ENCODE peak calls at places on chromosomes 16 and 17, in eight cellular contexts. One of them, this sample, is unnamed.

GRCh38 chr17:26773189-26774188 is 520.4 kb upstream of the WSB1 start:
- DNase-seq in A549: no peak
- DNase-seq in heart left ventricle: no peak
- DNase-seq in body of pancreas: no peak
- DNase-seq in tibial nerve: no peak
- DNase-seq in prostate gland: no peak
- DNase-seq in adrenal gland: no peak
- DNase-seq in testis: no peak
- DNase-seq in this sample: no peak

GRCh38 chr16:46607529-46607928 is 13.7 kb downstream of the SHCBP1 start:
- DNase-seq in A549: peak; percentile 57
- DNase-seq in heart left ventricle: no peak
- DNase-seq in body of pancreas: no peak
- DNase-seq in tibial nerve: no peak
- DNase-seq in prostate gland: no peak
- DNase-seq in adrenal gland: no peak
- DNase-seq in testis: no peak
- DNase-seq in this sample: no peak

GRCh38 chr16:13262270-13263090 is 361.1 kb downstream of the SHISA9 start:
- DNase-seq in A549: no peak
- DNase-seq in heart left ventricle: no peak
- DNase-seq in body of pancreas: no peak
- DNase-seq in tibial nerve: no peak
- DNase-seq in prostate gland: no peak
- DNase-seq in adrenal gland: no peak
- DNase-seq in testis: no peak
- DNase-seq in this sample: no peak

GRCh38 chr16:56828641-56829040 is 36.4 kb upstream of the SLC12A3 start:
- DNase-seq in A549: no peak
- DNase-seq in heart left ventricle: no peak
- DNase-seq in body of pancreas: no peak
- DNase-seq in tibial nerve: no peak
- DNase-seq in prostate gland: no peak
- DNase-seq in adrenal gland: no peak
- DNase-seq in testis: no peak
- DNase-seq in this sample: no peak

GRCh38 chr17:43468746-43469544 is 14.8 kb upstream of the DHX8 start:
- DNase-seq in A549: peak; percentile 73
- DNase-seq in heart left ventricle: no peak
- DNase-seq in body of pancreas: no peak
- DNase-seq in tibial nerve: no peak
- DNase-seq in prostate gland: no peak
- DNase-seq in adrenal gland: no peak
- DNase-seq in testis: no peak
- DNase-seq in this sample: no peak

GRCh38 chr17:81711814-81712467 is at the start of gene SLC25A10:
- DNase-seq in A549: peak; percentile 87
- DNase-seq in heart left ventricle: peak; percentile 86
- DNase-seq in body of pancreas: peak; percentile 95
- DNase-seq in tibial nerve: peak; percentile 44
- DNase-seq in prostate gland: peak; percentile 49
- DNase-seq in adrenal gland: peak; percentile 90
- DNase-seq in testis: peak; percentile 70
- DNase-seq in this sample: peak; percentile 67

GRCh38 chr16:9115277-9115676 is 23.8 kb downstream of the HAPSTR1 start:
- DNase-seq in A549: no peak
- DNase-seq in heart left ventricle: no peak
- DNase-seq in body of pancreas: no peak
- DNase-seq in tibial nerve: no peak
- DNase-seq in prostate gland: no peak
- DNase-seq in adrenal gland: no peak
- DNase-seq in testis: no peak
- DNase-seq in this sample: no peak

GRCh38 chr17:65848751-65849150 is 287.3 kb upstream of the AXIN2 start:
- DNase-seq in A549: no peak
- DNase-seq in heart left ventricle: no peak
- DNase-seq in body of pancreas: no peak
- DNase-seq in tibial nerve: no peak
- DNase-seq in prostate gland: no peak
- DNase-seq in adrenal gland: no peak
- DNase-seq in testis: no peak
- DNase-seq in this sample: no peak

GRCh38 chr16:61500851-61501250 is 535.4 kb downstream of the CDH8 start:
- DNase-seq in A549: no peak
- DNase-seq in heart left ventricle: no peak
- DNase-seq in body of pancreas: no peak
- DNase-seq in tibial nerve: no peak
- DNase-seq in prostate gland: no peak
- DNase-seq in adrenal gland: no peak
- DNase-seq in testis: no peak
- DNase-seq in this sample: no peak

GRCh38 chr16:54431041-54431996 is 144.7 kb upstream of the IRX3 start:
- DNase-seq in A549: no peak
- DNase-seq in heart left ventricle: no peak
- DNase-seq in body of pancreas: no peak
- DNase-seq in tibial nerve: no peak
- DNase-seq in prostate gland: no peak
- DNase-seq in adrenal gland: no peak
- DNase-seq in testis: no peak
- DNase-seq in this sample: no peak

GRCh38 chr16:379183-379960 is 2.4 kb downstream of the PGAP6 start:
- DNase-seq in A549: no peak
- DNase-seq in heart left ventricle: peak; percentile 46
- DNase-seq in body of pancreas: peak; percentile 97
- DNase-seq in tibial nerve: no peak
- DNase-seq in prostate gland: peak; percentile 86
- DNase-seq in adrenal gland: no peak
- DNase-seq in testis: no peak
- DNase-seq in this sample: no peak

GRCh38 chr16:380837-381787 is 666 bp downstream of the PGAP6 start:
- DNase-seq in A549: no peak
- DNase-seq in heart left ventricle: peak; percentile 76
- DNase-seq in body of pancreas: peak; percentile 43
- DNase-seq in tibial nerve: no peak
- DNase-seq in prostate gland: no peak
- DNase-seq in adrenal gland: no peak
- DNase-seq in testis: no peak
- DNase-seq in this sample: no peak

GRCh38 chr16:383326-384020 is 1.7 kb upstream of the PGAP6 start:
- DNase-seq in A549: no peak
- DNase-seq in heart left ventricle: no peak
- DNase-seq in body of pancreas: peak; percentile 90
- DNase-seq in tibial nerve: no peak
- DNase-seq in prostate gland: peak; percentile 76
- DNase-seq in adrenal gland: peak; percentile 82
- DNase-seq in testis: no peak
- DNase-seq in this sample: no peak

GRCh38 chr16:379961-380836 is 1.6 kb downstream of the PGAP6 start:
- DNase-seq in A549: no peak
- DNase-seq in heart left ventricle: no peak
- DNase-seq in body of pancreas: no peak
- DNase-seq in tibial nerve: no peak
- DNase-seq in prostate gland: no peak
- DNase-seq in adrenal gland: no peak
- DNase-seq in testis: no peak
- DNase-seq in this sample: no peak

DNA sequence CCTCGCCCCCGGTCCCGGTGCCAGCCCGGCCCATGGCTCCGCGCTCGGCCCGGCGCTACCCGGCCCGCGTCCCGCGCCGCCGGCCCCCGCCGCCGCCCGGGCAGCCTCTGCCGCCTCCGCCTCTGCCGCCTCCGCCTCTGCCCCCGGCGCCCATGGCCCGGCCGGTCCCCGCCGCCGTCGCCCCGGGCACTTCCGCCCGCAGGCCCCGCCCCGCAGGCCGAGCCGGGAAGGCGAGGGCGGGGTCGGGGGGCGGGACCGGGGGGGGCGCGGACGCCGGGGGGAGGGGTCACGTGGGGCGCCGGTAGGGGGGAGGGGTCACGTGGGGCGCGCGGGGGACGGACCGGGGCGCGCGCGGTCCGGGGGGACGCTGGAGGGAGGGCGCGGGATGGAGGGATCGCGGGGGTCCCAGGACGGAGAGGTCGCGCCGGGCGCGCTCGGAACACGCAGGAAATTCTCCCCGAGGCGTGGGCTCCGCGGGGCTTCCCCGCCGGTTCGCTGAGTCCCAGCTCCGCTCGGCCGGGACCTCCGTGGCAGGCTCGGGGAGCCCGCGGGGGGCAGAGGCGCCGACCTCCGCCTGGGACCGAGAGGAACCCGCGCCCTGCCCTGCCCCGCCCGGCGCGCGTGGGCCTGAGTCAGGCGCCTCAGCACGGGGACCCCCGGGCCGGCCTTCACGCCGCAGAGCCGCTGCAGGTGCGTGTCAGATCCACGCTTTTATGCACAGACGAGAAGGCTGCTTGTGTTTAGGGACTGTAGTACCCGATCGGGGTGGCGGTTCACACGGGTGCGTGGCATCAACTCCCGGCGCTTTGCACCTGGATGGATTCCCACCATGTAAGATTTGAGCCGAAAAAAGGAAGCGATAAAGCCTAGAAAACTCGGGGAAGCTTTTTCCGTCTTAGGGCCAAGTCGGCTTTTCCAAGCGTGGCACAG is at the start of gene PGAP6:
- DNase-seq in A549: no peak
- DNase-seq in heart left ventricle: peak; percentile 84
- DNase-seq in body of pancreas: peak; percentile 68
- DNase-seq in tibial nerve: peak; percentile 64
- DNase-seq in prostate gland: peak; percentile 67
- DNase-seq in adrenal gland: peak; percentile 74
- DNase-seq in testis: peak; percentile 67
- DNase-seq in this sample: peak; percentile 54
- TF ChIP-seq POLR2A in A549: peak; percentile 47
- TF ChIP-seq POLR2A in heart left ventricle: peak; percentile 62
- TF ChIP-seq POLR2A in body of pancreas: peak; percentile 65
- TF ChIP-seq POLR2A in tibial nerve: peak; percentile 34
- TF ChIP-seq POLR2A in prostate gland: peak; percentile 55
- TF ChIP-seq POLR2A in adrenal gland: peak; percentile 27
- TF ChIP-seq POLR2A in testis: no peak
- TF ChIP-seq POLR2A in this sample: no peak

DNA sequence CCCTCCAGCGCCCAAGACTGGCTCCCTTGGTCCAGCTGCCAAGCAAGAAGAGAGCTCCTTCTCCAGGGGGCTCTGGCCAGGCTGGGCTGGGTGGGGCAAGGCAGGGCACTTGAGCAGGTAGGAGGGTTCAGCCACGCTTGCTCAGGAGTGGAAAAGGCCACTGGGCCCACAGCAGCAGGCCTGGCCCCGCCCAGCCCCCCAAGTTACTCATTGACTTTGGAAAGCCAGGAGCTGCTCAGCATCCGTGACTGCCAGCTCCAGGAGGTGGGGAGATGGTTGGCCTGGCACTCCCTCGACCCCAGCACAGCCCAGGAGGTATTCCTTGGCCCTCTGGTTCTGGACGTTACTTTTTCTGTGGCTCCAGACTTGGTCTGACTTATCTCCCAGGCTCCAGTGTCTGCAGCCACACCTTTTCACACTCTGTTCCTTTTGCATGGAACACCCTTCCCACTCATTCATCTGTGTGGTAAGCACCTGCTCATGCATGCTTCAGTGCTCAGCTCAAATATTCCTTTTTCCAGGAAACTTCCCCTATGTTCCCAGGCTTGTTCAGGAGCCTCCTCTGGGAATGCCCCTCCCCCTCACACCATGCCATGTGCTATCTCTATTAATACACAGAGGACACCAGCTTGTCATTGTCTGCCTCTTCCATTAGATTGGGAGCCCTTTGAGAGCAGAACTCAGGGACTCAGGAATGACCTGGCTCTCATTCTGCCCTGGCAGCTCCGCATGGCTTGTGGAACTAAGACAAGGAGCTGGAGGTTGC is at the start of gene CDH16:
- DNase-seq in A549: no peak
- DNase-seq in heart left ventricle: no peak
- DNase-seq in body of pancreas: no peak
- DNase-seq in tibial nerve: no peak
- DNase-seq in prostate gland: no peak
- DNase-seq in adrenal gland: no peak
- DNase-seq in testis: no peak
- DNase-seq in this sample: no peak
- H3K4me1 ChIP-seq in A549: peaks cover 9% of the 10 kb centered on the region
- H3K4me1 ChIP-seq in heart left ventricle: peaks cover 18% of the 10 kb centered on the region
- H3K4me1 ChIP-seq in body of pancreas: no peaks in the 10 kb centered on the region
- H3K4me1 ChIP-seq in tibial nerve: no peaks in the 10 kb centered on the region
- H3K4me1 ChIP-seq in prostate gland: no peaks in the 10 kb centered on the region
- H3K4me1 ChIP-seq in adrenal gland: peaks cover 4% of the 10 kb centered on the region
- H3K4me1 ChIP-seq in testis: peaks cover 27% of the 10 kb centered on the region
- H3K4me1 ChIP-seq in this sample: no peaks in the 10 kb centered on the region

DNA sequence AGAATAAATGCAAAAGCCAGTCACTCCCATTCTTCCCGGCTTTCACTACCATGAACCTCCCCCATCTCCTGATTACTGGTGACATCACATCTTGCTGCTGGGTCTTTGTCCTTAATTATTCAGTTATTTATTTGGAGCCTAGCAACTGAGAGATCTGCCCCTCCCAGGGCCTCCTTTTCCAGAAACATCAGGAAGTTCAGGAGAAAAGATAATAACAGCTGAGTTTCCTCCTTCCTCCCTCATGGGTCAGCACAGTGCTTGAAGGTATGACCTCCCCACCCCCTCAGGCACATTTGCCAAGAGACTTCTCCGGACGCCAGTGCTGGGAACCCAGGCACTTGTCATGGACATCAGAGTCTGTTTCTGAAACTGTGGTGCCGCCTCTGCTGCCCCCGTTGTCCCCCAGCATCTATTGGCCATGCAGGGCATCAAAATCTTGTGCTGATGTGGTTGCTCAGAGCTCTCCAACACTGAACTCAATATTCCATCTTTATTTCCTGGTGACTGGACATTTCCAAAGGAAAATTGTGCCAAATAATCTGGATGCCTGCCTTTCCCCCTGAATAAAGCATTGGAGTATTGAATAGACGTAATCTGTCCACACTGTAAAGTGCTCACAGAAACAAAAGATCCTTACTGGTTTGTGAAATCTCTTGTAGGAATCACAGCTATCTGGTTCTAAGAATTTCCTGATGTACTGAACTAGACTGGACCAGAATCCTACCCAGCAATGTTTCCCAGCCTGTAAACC is 71.8 kb downstream of the ZNF18 start:
- DNase-seq in A549: no peak
- DNase-seq in heart left ventricle: no peak
- DNase-seq in body of pancreas: no peak
- DNase-seq in tibial nerve: no peak
- DNase-seq in prostate gland: no peak
- DNase-seq in adrenal gland: peak; percentile 60
- DNase-seq in testis: no peak
- DNase-seq in this sample: no peak
- TF ChIP-seq POLR2A in A549: no peak
- TF ChIP-seq POLR2A in heart left ventricle: no peak
- TF ChIP-seq POLR2A in body of pancreas: no peak
- TF ChIP-seq POLR2A in tibial nerve: no peak
- TF ChIP-seq POLR2A in prostate gland: no peak
- TF ChIP-seq POLR2A in adrenal gland: no peak
- TF ChIP-seq POLR2A in testis: no peak
- TF ChIP-seq POLR2A in this sample: no peak

DNA sequence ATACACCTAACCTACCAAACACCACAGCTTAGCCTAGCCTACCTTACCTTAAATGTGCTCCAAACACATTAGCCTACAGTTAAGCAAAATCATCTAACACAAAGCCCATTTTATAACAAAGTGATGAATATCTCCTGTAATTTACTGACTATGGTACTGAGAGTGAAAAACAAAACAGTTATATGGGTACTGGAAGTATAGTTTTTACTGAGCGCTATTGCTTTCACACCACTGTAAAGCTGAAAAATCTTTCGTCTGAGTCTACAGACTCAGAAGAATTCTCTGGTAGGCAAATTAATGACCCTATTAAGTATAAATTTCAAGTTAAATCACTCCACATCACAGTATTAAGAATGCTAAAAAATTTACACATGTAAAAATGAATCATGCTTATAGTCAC is 3.4 kb downstream of the GRB2 start:
- DNase-seq in A549: no peak
- DNase-seq in heart left ventricle: no peak
- DNase-seq in body of pancreas: no peak
- DNase-seq in tibial nerve: no peak
- DNase-seq in prostate gland: no peak
- DNase-seq in adrenal gland: no peak
- DNase-seq in testis: no peak
- DNase-seq in this sample: no peak
- H3K4me1 ChIP-seq in A549: peaks cover 13% of the 10 kb centered on the region
- H3K4me1 ChIP-seq in heart left ventricle: peaks cover 17% of the 10 kb centered on the region
- H3K4me1 ChIP-seq in body of pancreas: peaks cover 20% of the 10 kb centered on the region
- H3K4me1 ChIP-seq in tibial nerve: peaks cover 28% of the 10 kb centered on the region
- H3K4me1 ChIP-seq in prostate gland: no peaks in the 10 kb centered on the region
- H3K4me1 ChIP-seq in adrenal gland: peaks cover 29% of the 10 kb centered on the region
- H3K4me1 ChIP-seq in testis: peaks cover 11% of the 10 kb centered on the region
- H3K4me1 ChIP-seq in this sample: no peaks in the 10 kb centered on the region